ENCODE peak calls at places on chromosomes 3 and 15, in nine cellular contexts. T, V, Z, M, X, W, Q, S and K are unnamed samples.

GRCh38 chr3:129966876-129967275 is 7.6 kb upstream of the TRH start:
- DNase-seq in T (no peak), V (no peak), Z (no peak), M (no peak), X (peak), W (no peak), Q (no peak), S (no peak), K (no peak)

GRCh38 chr15:90594297-90594696 is 64.6 kb downstream of the CRTC3 start:
- DNase-seq in T (peak), V (peak), Z (no peak), M (no peak), X (no peak), W (peak), Q (peak), S (peak), K (no peak)

GRCh38 chr15:41332788-41333527 is at the start of gene NUSAP1:
- DNase-seq in T (peak), V (no peak), Z (peak), M (no peak), X (no peak), W (no peak), Q (no peak), S (peak), K (no peak)

GRCh38 chr3:157282261-157283191 is 122.6 kb upstream of the CCNL1 start:
- DNase-seq in T (no peak), V (peak), Z (peak), M (no peak), X (no peak), W (no peak), Q (peak), S (no peak), K (peak)

GRCh38 chr3:71087109-71088018 is 496.2 kb downstream of the FOXP1 start:
- DNase-seq in T (no peak), V (peak), Z (peak), M (no peak), X (no peak), W (no peak), Q (no peak), S (peak), K (peak)

GRCh38 chr3:72462611-72463011 is 385.6 kb downstream of the SHQ1 start:
- DNase-seq in T (no peak), V (no peak), Z (no peak), M (no peak), X (no peak), W (no peak), Q (no peak), S (no peak), K (no peak)

GRCh38 chr15:44010114-44010513 is 183.3 kb downstream of the WDR76 start:
- DNase-seq in T (no peak), V (peak), Z (peak), M (no peak), X (no peak), W (no peak), Q (no peak), S (no peak), K (peak)

GRCh38 chr3:115072265-115073008 is 74.7 kb downstream of the ZBTB20 start:
- DNase-seq in T (no peak), V (peak), Z (peak), M (no peak), X (no peak), W (peak), Q (no peak), S (no peak), K (peak)

GRCh38 chr3:4419920-4420319 is 47.1 kb downstream of the SUMF1 start:
- DNase-seq in T (no peak), V (no peak), Z (no peak), M (no peak), X (no peak), W (no peak), Q (no peak), S (no peak), K (no peak)

GRCh38 chr15:57384024-57384423 is 7.7 kb downstream of the CGNL1 start:
- DNase-seq in T (no peak), V (peak), Z (no peak), M (no peak), X (no peak), W (no peak), Q (peak), S (no peak), K (no peak)

GRCh38 chr3:155744626-155745324 is at the start of gene PLCH1:
- DNase-seq in T (peak), V (peak), Z (peak), M (peak), X (peak), W (no peak), Q (peak), S (peak), K (peak)

GRCh38 chr3:186340211-186340610 is 21.8 kb downstream of the DGKG start:
- DNase-seq in T (no peak), V (peak), Z (no peak), M (no peak), X (no peak), W (no peak), Q (no peak), S (no peak), K (no peak)

GRCh38 chr3:50237133-50237651 is 1.2 kb downstream of the GNAI2 start:
- DNase-seq in T (peak), V (peak), Z (peak), M (peak), X (peak), W (no peak), Q (no peak), S (peak), K (peak)

GRCh38 chr3:10926831-10927521 is 65.6 kb upstream of the SLC6A1 start:
- DNase-seq in T (peak), V (peak), Z (no peak), M (no peak), X (no peak), W (no peak), Q (no peak), S (no peak), K (no peak)

GRCh38 chr15:50261979-50262378 is 3.5 kb downstream of the HDC start:
- DNase-seq in T (no peak), V (no peak), Z (no peak), M (no peak), X (no peak), W (no peak), Q (no peak), S (peak), K (no peak)

GRCh38 chr3:149512073-149512782 is 37.7 kb downstream of the TM4SF4 start:
- DNase-seq in T (peak), V (peak), Z (peak), M (peak), X (peak), W (no peak), Q (peak), S (peak), K (peak)

GRCh38 chr3:38648659-38649499 is 608 bp downstream of the SCN5A start:
- DNase-seq in T (peak), V (no peak), Z (no peak), M (no peak), X (no peak), W (no peak), Q (no peak), S (no peak), K (no peak)

GRCh38 chr3:11282250-11283125 is 10.3 kb downstream of the ATG7 start:
- DNase-seq in T (no peak), V (no peak), Z (peak), M (no peak), X (no peak), W (no peak), Q (peak), S (no peak), K (peak)

GRCh38 chr15:65818927-65819562 is 27.0 kb upstream of the DENND4A start:
- DNase-seq in T (no peak), V (no peak), Z (peak), M (no peak), X (no peak), W (no peak), Q (no peak), S (peak), K (no peak)

GRCh38 chr15:78455749-78456148 is 17.7 kb downstream of the IREB2 start:
- DNase-seq in T (no peak), V (peak), Z (no peak), M (no peak), X (no peak), W (peak), Q (no peak), S (no peak), K (no peak)

GRCh38 chr3:88180398-88180999 is 30.7 kb downstream of the C3orf38 start:
- DNase-seq in T (no peak), V (peak), Z (peak), M (peak), X (peak), W (peak), Q (no peak), S (peak), K (peak)

GRCh38 chr3:186099178-186099577 is 9.7 kb downstream of the ETV5 start:
- DNase-seq in T (peak), V (peak), Z (peak), M (peak), X (no peak), W (no peak), Q (peak), S (no peak), K (peak)

GRCh38 chr15:66850078-66850991 is 148.3 kb downstream of the SMAD6 start:
- DNase-seq in T (peak), V (no peak), Z (no peak), M (peak), X (no peak), W (no peak), Q (no peak), S (no peak), K (no peak)

GRCh38 chr3:154730221-154730620 is 300.2 kb upstream of the GPR149 start:
- DNase-seq in T (no peak), V (no peak), Z (peak), M (no peak), X (no peak), W (no peak), Q (no peak), S (no peak), K (no peak)

GRCh38 chr15:93246266-93247242 is 157.5 kb upstream of the RGMA start:
- DNase-seq in T (no peak), V (no peak), Z (no peak), M (no peak), X (no peak), W (no peak), Q (no peak), S (no peak), K (no peak)

GRCh38 chr15:89936793-89937265 is 24.1 kb upstream of the ARPIN start:
- DNase-seq in T (no peak), V (no peak), Z (no peak), M (no peak), X (no peak), W (no peak), Q (no peak), S (no peak), K (no peak)

GRCh38 chr3:69161587-69162196 is 39.3 kb upstream of the LMOD3 start:
- DNase-seq in T (no peak), V (peak), Z (peak), M (peak), X (peak), W (peak), Q (peak), S (peak), K (peak)

GRCh38 chr15:35705885-35706590 is 160.1 kb upstream of the DPH6 start:
- DNase-seq in T (no peak), V (peak), Z (peak), M (peak), X (no peak), W (no peak), Q (no peak), S (no peak), K (no peak)

GRCh38 chr3:56829543-56829942 is 27.8 kb upstream of the ARHGEF3 start:
- DNase-seq in T (no peak), V (no peak), Z (peak), M (no peak), X (no peak), W (no peak), Q (no peak), S (no peak), K (no peak)

GRCh38 chr3:45753095-45753494 is 43.2 kb downstream of the SLC6A20 start:
- DNase-seq in T (no peak), V (no peak), Z (no peak), M (no peak), X (no peak), W (no peak), Q (no peak), S (no peak), K (no peak)

GRCh38 chr3:171824824-171825221 is 14.5 kb upstream of the PLD1 start:
- DNase-seq in T (no peak), V (peak), Z (peak), M (no peak), X (no peak), W (no peak), Q (no peak), S (no peak), K (no peak)

GRCh38 chr3:127483902-127484591 is 106.5 kb downstream of the TPRA1 start:
- DNase-seq in T (no peak), V (no peak), Z (no peak), M (no peak), X (no peak), W (no peak), Q (peak), S (peak), K (no peak)

GRCh38 chr3:9779721-9780450 is 10.1 kb upstream of the CAMK1 start:
- DNase-seq in T (no peak), V (no peak), Z (no peak), M (no peak), X (no peak), W (no peak), Q (no peak), S (peak), K (no peak)

GRCh38 chr3:10226293-10226692 is 22.0 kb upstream of the TATDN2 start:
- DNase-seq in T (no peak), V (no peak), Z (no peak), M (no peak), X (no peak), W (no peak), Q (no peak), S (peak), K (no peak)

GRCh38 chr3:122694966-122695365 is 14.3 kb downstream of the PARP14 start:
- DNase-seq in T (no peak), V (no peak), Z (no peak), M (no peak), X (no peak), W (no peak), Q (no peak), S (peak), K (no peak)

GRCh38 chr3:159418571-159419526 is 569.8 kb upstream of the IL12A start:
- DNase-seq in T (no peak), V (peak), Z (peak), M (no peak), X (no peak), W (no peak), Q (no peak), S (no peak), K (peak)

GRCh38 chr15:47432831-47433230 is 284.5 kb upstream of the SEMA6D start:
- DNase-seq in T (no peak), V (peak), Z (peak), M (no peak), X (no peak), W (no peak), Q (no peak), S (no peak), K (peak)

GRCh38 chr3:51670711-51671089 is 352 bp upstream of the TEX264 start:
- DNase-seq in T (no peak), V (no peak), Z (no peak), M (no peak), X (no peak), W (peak), Q (no peak), S (no peak), K (no peak)

GRCh38 chr15:77346637-77347036 is 73.3 kb downstream of the PEAK1 start:
- DNase-seq in T (no peak), V (no peak), Z (no peak), M (no peak), X (no peak), W (no peak), Q (no peak), S (no peak), K (no peak)

GRCh38 chr3:162143181-162143580 is 646.6 kb downstream of the OTOL1 start:
- DNase-seq in T (no peak), V (peak), Z (no peak), M (no peak), X (no peak), W (no peak), Q (no peak), S (no peak), K (peak)

GRCh38 chr3:79551997-79552396 is 215.8 kb downstream of the ROBO1 start:
- DNase-seq in T (no peak), V (no peak), Z (no peak), M (no peak), X (no peak), W (no peak), Q (no peak), S (no peak), K (no peak)
- H3K4me3 ChIP-seq in T (no peak), V (no peak), Z (no peak), M (no peak), X (no peak), W (no peak), Q (no peak), S (no peak), K (no peak)

GRCh38 chr3:111252795-111253194 is 181.2 kb downstream of the NECTIN3 start:
- DNase-seq in T (no peak), V (peak), Z (peak), M (peak), X (no peak), W (peak), Q (no peak), S (no peak), K (peak)
- TF ChIP-seq CTCF in T (no peak), V (no peak), Z (peak), M (no peak), X (peak), W (no peak), Q (no peak), S (no peak), K (no peak)

DNA sequence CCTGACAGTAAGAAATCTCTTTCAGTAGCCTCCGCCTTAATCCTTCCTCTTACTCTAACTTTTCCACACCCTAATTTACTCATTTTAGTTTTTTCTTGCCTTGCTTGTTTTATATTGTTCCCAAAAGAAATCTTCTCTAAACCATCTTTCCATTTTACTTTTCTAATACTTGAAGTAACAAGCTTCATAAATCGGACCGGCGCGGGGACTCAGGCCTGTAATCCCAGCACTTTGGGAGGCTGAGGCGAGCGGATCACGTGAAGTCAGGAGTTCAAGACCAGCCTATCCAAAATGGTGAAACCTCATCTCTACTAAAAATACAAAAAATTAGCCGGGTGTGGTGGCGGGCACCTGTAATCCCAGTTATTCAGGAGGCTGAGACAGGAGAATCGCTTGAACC is 17.3 kb downstream of the ZNF148 start:
- DNase-seq in T (no peak), V (no peak), Z (no peak), M (no peak), X (no peak), W (no peak), Q (no peak), S (no peak), K (no peak)
- H3K4me3 ChIP-seq in T (peak), V (peak), Z (peak), M (peak), X (peak), W (peak), Q (peak), S (peak), K (peak)

GRCh38 chr15:100934166-100934565 is 15.0 kb downstream of the LRRK1 start:
- DNase-seq in T (no peak), V (no peak), Z (peak), M (no peak), X (no peak), W (no peak), Q (no peak), S (no peak), K (no peak)

GRCh38 chr15:100932676-100933348 is 13.7 kb downstream of the LRRK1 start:
- DNase-seq in T (no peak), V (no peak), Z (no peak), M (no peak), X (no peak), W (no peak), Q (no peak), S (no peak), K (no peak)

GRCh38 chr15:100931143-100931890 is 12.2 kb downstream of the LRRK1 start:
- DNase-seq in T (no peak), V (no peak), Z (no peak), M (no peak), X (no peak), W (no peak), Q (no peak), S (peak), K (no peak)

GRCh38 chr15:100937171-100937570 is 18.0 kb downstream of the LRRK1 start:
- DNase-seq in T (no peak), V (no peak), Z (no peak), M (no peak), X (no peak), W (no peak), Q (no peak), S (no peak), K (no peak)

DNA sequence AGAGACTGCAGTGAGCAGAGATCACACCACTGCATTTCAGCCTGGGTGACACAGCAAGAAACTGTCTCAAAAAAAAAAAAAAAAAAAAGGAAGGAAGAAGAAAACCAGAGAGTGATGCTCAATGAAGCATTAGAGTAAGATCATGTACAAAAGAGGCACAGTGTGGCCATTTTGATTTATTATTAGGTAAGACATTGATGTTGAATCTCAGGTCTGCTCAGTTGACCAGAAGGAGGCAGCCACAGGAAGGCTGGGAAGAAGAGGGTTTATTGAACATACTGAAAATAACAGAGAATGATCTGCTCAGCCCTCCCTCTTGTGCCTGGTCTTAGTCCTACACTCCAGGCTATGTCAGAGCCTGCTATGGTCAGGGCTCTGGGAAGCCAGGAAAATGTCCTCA is 15.6 kb downstream of the LRRK1 start:
- DNase-seq in T (no peak), V (no peak), Z (peak), M (no peak), X (no peak), W (no peak), Q (no peak), S (peak), K (no peak)
- TF ChIP-seq CTCF in T (no peak), V (peak), Z (peak), M (no peak), X (no peak), W (peak), Q (no peak), S (no peak), K (peak)

GRCh38 chr15:81332326-81332725 is 8.4 kb upstream of the STARD5 start:
- DNase-seq in T (no peak), V (no peak), Z (no peak), M (no peak), X (no peak), W (no peak), Q (no peak), S (no peak), K (no peak)

GRCh38 chr15:81331600-81331999 is 7.7 kb upstream of the STARD5 start:
- DNase-seq in T (no peak), V (no peak), Z (no peak), M (no peak), X (no peak), W (no peak), Q (no peak), S (no peak), K (no peak)

GRCh38 chr15:81329446-81329845 is 5.5 kb upstream of the STARD5 start:
- DNase-seq in T (no peak), V (no peak), Z (no peak), M (no peak), X (no peak), W (no peak), Q (no peak), S (no peak), K (no peak)

GRCh38 chr15:81333363-81333762 is 9.4 kb upstream of the STARD5 start:
- DNase-seq in T (no peak), V (no peak), Z (no peak), M (no peak), X (no peak), W (no peak), Q (no peak), S (no peak), K (no peak)

DNA sequence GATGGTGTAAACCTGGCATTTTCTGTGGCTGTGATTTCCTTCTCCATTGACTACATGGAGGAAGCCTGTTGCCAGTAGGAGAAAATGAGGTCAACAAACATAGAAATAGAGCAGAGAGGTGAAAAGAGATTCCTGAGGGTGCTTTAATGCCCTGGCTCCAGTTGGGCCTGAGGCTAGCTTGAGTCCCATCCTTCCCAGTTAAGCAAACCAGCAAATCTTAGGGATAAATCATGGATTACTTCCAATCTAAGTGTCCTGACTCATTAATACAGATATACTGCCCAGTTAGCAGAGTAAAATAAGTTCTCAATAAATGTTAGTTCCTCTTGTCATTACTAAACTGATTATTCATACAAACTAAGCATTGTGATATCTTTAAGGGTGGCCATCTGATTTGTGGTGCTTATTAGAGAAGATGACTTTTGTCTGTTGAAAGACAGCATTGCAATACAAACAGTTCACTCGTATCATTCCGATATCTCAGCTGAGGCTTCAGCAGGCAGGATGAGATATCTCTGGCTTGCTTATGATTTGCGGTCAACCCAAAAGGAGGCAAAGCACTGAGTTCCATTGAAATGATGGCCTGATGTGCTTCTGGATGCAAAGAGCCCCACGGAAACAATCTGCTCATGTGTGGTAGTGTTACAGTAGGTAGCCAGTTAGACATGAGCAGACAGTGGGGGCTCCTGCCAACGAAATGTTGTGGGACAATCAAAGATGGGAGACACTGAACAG is 6.6 kb upstream of the STARD5 start:
- DNase-seq in T (no peak), V (peak), Z (no peak), M (no peak), X (no peak), W (no peak), Q (no peak), S (no peak), K (no peak)
- H3K4me3 ChIP-seq in T (no peak), V (no peak), Z (no peak), M (no peak), X (no peak), W (no peak), Q (no peak), S (no peak), K (no peak)

GRCh38 chr3:34111361-34111760 is 312.9 kb downstream of the PDCD6IP start:
- DNase-seq in T (no peak), V (no peak), Z (no peak), M (no peak), X (no peak), W (peak), Q (no peak), S (no peak), K (no peak)
- TF ChIP-seq CTCF in T (no peak), V (no peak), Z (no peak), M (no peak), X (no peak), W (peak), Q (no peak), S (no peak), K (no peak)